ENCODE peak calls at places on chromosomes 7 and 10, in four cellular contexts. V, M, L and E are unnamed samples.

GRCh38 chr10:34834274-34834673 is 19.2 kb upstream of the PARD3 start:
- DNase-seq in V (no peak), M (no peak), L (no peak), E (no peak)

GRCh38 chr7:85516675-85517074 is 329.8 kb upstream of the SEMA3D start:
- DNase-seq in V (no peak), M (no peak), L (no peak), E (peak; percentile 13)

GRCh38 chr7:27223941-27224590 is 18.5 kb upstream of the EVX1 start:
- DNase-seq in V (no peak), M (no peak), L (no peak), E (no peak)

GRCh38 chr10:52747680-52748079 is 24.9 kb downstream of the MBL2 start:
- DNase-seq in V (no peak), M (no peak), L (no peak), E (no peak)

GRCh38 chr7:46756256-46756655 is 825.7 kb downstream of the TNS3 start:
- DNase-seq in V (no peak), M (no peak), L (no peak), E (no peak)

GRCh38 chr10:128098631-128099030 is 27.6 kb downstream of the MKI67 start:
- DNase-seq in V (no peak), M (no peak), L (no peak), E (no peak)

GRCh38 chr7:135291809-135292253 is 58.2 kb downstream of the STRA8 start:
- DNase-seq in V (no peak), M (no peak), L (no peak), E (no peak)

GRCh38 chr10:126921974-126922525 is 16.8 kb downstream of the DOCK1 start:
- DNase-seq in V (no peak), M (no peak), L (no peak), E (peak; percentile 76)

GRCh38 chr10:78472542-78472890 is 438.9 kb downstream of the RPS24 start:
- DNase-seq in V (no peak), M (no peak), L (no peak), E (no peak)

GRCh38 chr7:132609906-132610520 is 33.7 kb upstream of the PLXNA4 start:
- DNase-seq in V (no peak), M (no peak), L (no peak), E (no peak)

GRCh38 chr7:112160771-112161150 is 45.4 kb downstream of the DOCK4 start:
- DNase-seq in V (no peak), M (no peak), L (no peak), E (no peak)

GRCh38 chr10:31467791-31468535 is 148.9 kb downstream of the ZEB1 start:
- DNase-seq in V (peak; percentile 2), M (no peak), L (no peak), E (no peak)

GRCh38 chr10:45380903-45381610 is 7.0 kb downstream of the ALOX5 start:
- DNase-seq in V (no peak), M (no peak), L (peak; percentile 17), E (no peak)

DNA sequence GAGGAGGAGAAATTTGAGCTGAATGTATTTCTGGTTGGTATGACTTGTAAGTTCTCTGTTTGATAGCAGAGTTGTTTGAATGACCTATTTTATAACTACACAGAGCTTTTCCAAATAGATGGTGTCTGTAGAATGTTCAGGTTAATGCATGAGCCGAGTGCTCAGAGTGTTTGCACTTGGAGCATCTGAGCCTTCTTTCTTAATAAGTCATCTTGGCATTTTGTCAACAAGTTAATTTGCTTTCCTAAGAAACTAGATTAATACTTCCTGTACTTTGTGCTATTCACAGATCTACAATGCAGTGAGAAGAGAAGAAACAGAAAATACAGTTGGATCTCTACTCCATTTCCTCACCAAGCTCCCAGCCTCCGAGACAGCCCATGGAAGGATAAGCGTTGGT is 138.2 kb downstream of the PLCE1 start:
- DNase-seq in V (no peak), M (no peak), L (no peak), E (no peak)
- H3K4me1 ChIP-seq in V (no peaks in the 10 kb centered on the region), M (no peaks in the 10 kb centered on the region), L (peaks cover 36% of the 10 kb centered on the region), E (no peaks in the 10 kb centered on the region)

GRCh38 chr10:133511907-133512528 is 15.1 kb upstream of the CYP2E1 start:
- DNase-seq in V (no peak), M (no peak), L (no peak), E (no peak)

GRCh38 chr10:133511408-133511807 is 15.8 kb upstream of the CYP2E1 start:
- DNase-seq in V (no peak), M (no peak), L (no peak), E (no peak)

GRCh38 chr10:133520193-133520738 is 6.9 kb upstream of the CYP2E1 start:
- DNase-seq in V (peak; percentile 79), M (peak; percentile 87), L (peak; percentile 87), E (no peak)

GRCh38 chr10:133516072-133516471 is 11.1 kb upstream of the CYP2E1 start:
- DNase-seq in V (no peak), M (no peak), L (no peak), E (no peak)

GRCh38 chr10:133515471-133515870 is 11.7 kb upstream of the CYP2E1 start:
- DNase-seq in V (no peak), M (no peak), L (no peak), E (no peak)
- H3K9me3 ChIP-seq in V (no peaks in the 10 kb centered on the region), M (no peaks in the 10 kb centered on the region), L (peaks cover 5% of the 10 kb centered on the region), E (peaks cover 3% of the 10 kb centered on the region)

GRCh38 chr7:108455833-108456677 is at the start of gene NRCAM:
- DNase-seq in V (peak; percentile 90), M (no peak), L (peak; percentile 11), E (peak; percentile 87)

GRCh38 chr7:108455524-108455832 is 758 bp downstream of the NRCAM start:
- DNase-seq in V (no peak), M (no peak), L (no peak), E (no peak)

GRCh38 chr7:108454317-108454673 is 1.9 kb downstream of the NRCAM start:
- DNase-seq in V (no peak), M (no peak), L (no peak), E (no peak)

GRCh38 chr7:108453320-108453719 is 2.9 kb downstream of the NRCAM start:
- DNase-seq in V (no peak), M (no peak), L (no peak), E (no peak)

GRCh38 chr7:108454674-108455523 is 1.3 kb downstream of the NRCAM start:
- DNase-seq in V (peak; percentile 27), M (no peak), L (no peak), E (peak; percentile 66)
- H3K27ac ChIP-seq in V (peak overlapping the region; percentile 40), M (no peak overlapping the region), L (no peak overlapping the region), E (no peak overlapping the region)

GRCh38 chr10:116001266-116001857 is 271.6 kb downstream of the GFRA1 start:
- DNase-seq in V (no peak), M (no peak), L (peak; percentile 17), E (no peak)

GRCh38 chr10:116001976-116002375 is 271.0 kb downstream of the GFRA1 start:
- DNase-seq in V (no peak), M (no peak), L (no peak), E (no peak)

GRCh38 chr10:116005301-116005700 is 267.7 kb downstream of the GFRA1 start:
- DNase-seq in V (no peak), M (no peak), L (no peak), E (no peak)

GRCh38 chr10:116000151-116000550 is 272.9 kb downstream of the GFRA1 start:
- DNase-seq in V (no peak), M (no peak), L (no peak), E (no peak)

GRCh38 chr10:116002735-116003134 is 270.3 kb downstream of the GFRA1 start:
- DNase-seq in V (no peak), M (no peak), L (no peak), E (no peak)
- H3K4me1 ChIP-seq in V (no peaks in the 10 kb centered on the region), M (no peaks in the 10 kb centered on the region), L (no peaks in the 10 kb centered on the region), E (peaks cover 10% of the 10 kb centered on the region)

GRCh38 chr7:299169-299568 is 9.2 kb downstream of the FOXL3 start:
- DNase-seq in V (no peak), M (no peak), L (no peak), E (no peak)

GRCh38 chr7:300048-300447 is 10.1 kb downstream of the FOXL3 start:
- DNase-seq in V (no peak), M (no peak), L (no peak), E (no peak)

GRCh38 chr7:298739-299138 is 8.8 kb downstream of the FOXL3 start:
- DNase-seq in V (no peak), M (no peak), L (no peak), E (no peak)

GRCh38 chr7:300546-301290 is 10.7 kb downstream of the FOXL3 start:
- DNase-seq in V (no peak), M (no peak), L (no peak), E (no peak)

GRCh38 chr7:299628-300027 is 9.7 kb downstream of the FOXL3 start:
- DNase-seq in V (no peak), M (no peak), L (no peak), E (no peak)
- H3K9me3 ChIP-seq in V (no peaks in the 10 kb centered on the region), M (no peaks in the 10 kb centered on the region), L (no peaks in the 10 kb centered on the region), E (no peaks in the 10 kb centered on the region)

DNA sequence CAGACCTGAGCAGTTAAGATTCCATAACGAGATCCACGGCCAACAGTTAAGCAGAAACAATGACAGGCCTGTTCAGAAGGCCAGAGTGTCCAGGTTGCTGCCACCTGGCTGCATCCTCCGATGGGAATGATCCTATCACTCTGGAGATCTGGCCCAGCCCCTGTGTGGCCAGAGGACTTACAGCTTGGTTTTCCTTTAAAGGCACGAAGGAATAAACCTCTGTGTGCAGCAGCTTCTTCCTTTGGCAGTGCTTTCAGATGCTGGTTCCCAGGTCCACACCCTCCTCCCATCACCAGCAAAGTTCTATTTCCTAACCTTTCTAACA is 80.5 kb downstream of the GLI3 start:
- DNase-seq in V (no peak), M (no peak), L (no peak), E (no peak)
- H3K27ac ChIP-seq in V (no peak overlapping the region), M (no peak overlapping the region), L (no peak overlapping the region), E (peak overlapping the region; percentile 27)

GRCh38 chr10:89923661-89924060 is 222.3 kb downstream of the KIF20B start:
- DNase-seq in V (no peak), M (no peak), L (no peak), E (no peak)

GRCh38 chr10:89926736-89927135 is 225.3 kb downstream of the KIF20B start:
- DNase-seq in V (no peak), M (no peak), L (no peak), E (no peak)

GRCh38 chr10:89916481-89916880 is 215.1 kb downstream of the KIF20B start:
- DNase-seq in V (no peak), M (no peak), L (no peak), E (no peak)

GRCh38 chr10:89915970-89916369 is 214.6 kb downstream of the KIF20B start:
- DNase-seq in V (no peak), M (no peak), L (no peak), E (no peak)

DNA sequence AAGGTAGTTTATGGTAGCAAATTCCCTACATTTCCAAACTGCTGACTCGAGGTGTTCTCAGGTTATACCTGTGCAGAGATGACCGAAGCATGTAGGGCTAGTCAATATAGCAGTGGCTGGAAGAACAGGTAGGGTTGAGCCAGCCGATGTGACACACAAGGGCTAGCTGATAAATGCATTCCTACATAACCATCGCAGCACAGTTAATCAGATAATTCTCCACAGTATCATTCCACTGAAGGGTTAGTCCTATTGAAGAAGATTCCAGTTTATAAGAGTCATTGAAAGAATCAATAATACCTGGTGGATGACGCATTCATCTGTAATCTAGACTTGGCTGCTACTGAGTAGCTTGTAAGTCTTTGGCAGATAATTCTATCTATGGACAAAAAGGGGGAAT is 220.0 kb downstream of the KIF20B start:
- DNase-seq in V (no peak), M (no peak), L (no peak), E (no peak)
- H3K4me1 ChIP-seq in V (no peaks in the 10 kb centered on the region), M (no peaks in the 10 kb centered on the region), L (no peaks in the 10 kb centered on the region), E (peaks cover 8% of the 10 kb centered on the region)